ENCODE peak calls at places on chromosome 21, in seven cellular contexts. N is GM10248; W is glutamatergic neuron; J is MCF 10A; K is WTC11; Y is NCI-H1092; O is activated CD4-positive, alpha-beta T cell treated with anti-CD3 and anti-CD28 coated beads, Interleukin-2, amount 50 U/mL, for 1 hour. F is an unnamed sample.

GRCh38 chr21:45152265-45152746 is 77.9 kb downstream of the ADARB1 start:
- DNase-seq in N (peak), W (peak), J (no peak), K (peak), Y (no peak), O (peak), F (peak)

GRCh38 chr21:45818904-45819285 is 162.7 kb upstream of the COL6A1 start:
- DNase-seq in N (no peak), W (no peak), J (peak), K (no peak), Y (no peak), O (peak), F (no peak)

GRCh38 chr21:41374867-41375533 is 13.2 kb downstream of the MX2 start:
- DNase-seq in N (no peak), W (no peak), J (peak), K (no peak), Y (no peak), O (no peak), F (no peak)

GRCh38 chr21:14943636-14944035 is 121.2 kb downstream of the NRIP1 start:
- DNase-seq in N (no peak), W (no peak), J (no peak), K (no peak), Y (no peak), O (no peak), F (no peak)

GRCh38 chr21:46058339-46059145 is 39.4 kb upstream of the COL6A2 start:
- DNase-seq in N (no peak), W (no peak), J (no peak), K (no peak), Y (no peak), O (no peak), F (no peak)

GRCh38 chr21:41847066-41847804 is 31.9 kb downstream of the PRDM15 start:
- DNase-seq in N (no peak), W (no peak), J (no peak), K (peak), Y (no peak), O (no peak), F (peak)

GRCh38 chr21:44021064-44021463 is 9.0 kb downstream of the TRAPPC10 start:
- DNase-seq in N (no peak), W (no peak), J (no peak), K (no peak), Y (no peak), O (no peak), F (no peak)

GRCh38 chr21:41726970-41727783 is 39.7 kb downstream of the RIPK4 start:
- DNase-seq in N (no peak), W (peak), J (peak), K (no peak), Y (no peak), O (no peak), F (no peak)

GRCh38 chr21:45320261-45320990 is 32.7 kb upstream of the POFUT2 start:
- DNase-seq in N (no peak), W (no peak), J (no peak), K (no peak), Y (peak), O (no peak), F (peak)

GRCh38 chr21:31752352-31752751 is 20.4 kb upstream of the SCAF4 start:
- DNase-seq in N (no peak), W (no peak), J (peak), K (no peak), Y (no peak), O (no peak), F (no peak)

GRCh38 chr21:39156024-39156423 is 27.2 kb downstream of the PSMG1 start:
- DNase-seq in N (no peak), W (no peak), J (peak), K (no peak), Y (no peak), O (no peak), F (no peak)

GRCh38 chr21:46605759-46606426 is 1.0 kb upstream of the S100B start:
- DNase-seq in N (peak), W (no peak), J (no peak), K (no peak), Y (no peak), O (peak), F (no peak)

GRCh38 chr21:38343691-38344090 is 86.9 kb downstream of the KCNJ15 start:
- DNase-seq in N (no peak), W (no peak), J (peak), K (no peak), Y (peak), O (no peak), F (no peak)

GRCh38 chr21:38814126-38815059 is 8.7 kb downstream of the ETS2 start:
- DNase-seq in N (no peak), W (no peak), J (no peak), K (no peak), Y (no peak), O (no peak), F (peak)

GRCh38 chr21:17805966-17806365 is 13.2 kb downstream of the C21orf91 start:
- DNase-seq in N (no peak), W (no peak), J (no peak), K (no peak), Y (no peak), O (no peak), F (no peak)

GRCh38 chr21:29133796-29134195 is 3.4 kb downstream of the MAP3K7CL start:
- DNase-seq in N (no peak), W (no peak), J (no peak), K (no peak), Y (no peak), O (no peak), F (peak)

GRCh38 chr21:32241434-32241785 is 37.4 kb downstream of the MIS18A start:
- DNase-seq in N (no peak), W (no peak), J (no peak), K (no peak), Y (no peak), O (no peak), F (no peak)

GRCh38 chr21:37450385-37451044 is 83.9 kb downstream of the DYRK1A start:
- DNase-seq in N (no peak), W (no peak), J (peak), K (no peak), Y (no peak), O (no peak), F (no peak)

GRCh38 chr21:25639167-25639921 is at the start of gene JAM2:
- DNase-seq in N (peak), W (peak), J (peak), K (peak), Y (peak), O (peak), F (peak)

GRCh38 chr21:35801388-35801787 is 258.9 kb downstream of the SETD4 start:
- DNase-seq in N (no peak), W (no peak), J (no peak), K (no peak), Y (peak), O (no peak), F (no peak)

GRCh38 chr21:40752125-40752524 is 94.8 kb downstream of the DSCAM start:
- DNase-seq in N (no peak), W (no peak), J (no peak), K (peak), Y (no peak), O (no peak), F (peak)

F was measured in H9.